ENCODE peak calls at places on chromosome 6, in six cellular contexts. A, L, N, H, J and K are unnamed samples.

GRCh38 chr6:22250486-22250885 is 46.4 kb downstream of the PRL start:
- DNase-seq in A (no peak), L (no peak), N (no peak), H (peak; percentile 41), J (peak; percentile 81), K (peak; percentile 79)

GRCh38 chr6:51753635-51754034 is 333.8 kb downstream of the PKHD1 start:
- DNase-seq in A (no peak), L (no peak), N (no peak), H (peak; percentile 47), J (peak; percentile 73), K (peak; percentile 91)

GRCh38 chr6:132478697-132479096 is 34.2 kb downstream of the STX7 start:
- DNase-seq in A (no peak), L (no peak), N (no peak), H (no peak), J (no peak), K (no peak)

GRCh38 chr6:135250751-135251356 is 69.7 kb downstream of the MYB start:
- DNase-seq in A (no peak), L (no peak), N (no peak), H (peak; percentile 52), J (peak; percentile 82), K (peak; percentile 67)

GRCh38 chr6:132675749-132676148 is 16.8 kb upstream of the TAAR1 start:
- DNase-seq in A (no peak), L (no peak), N (no peak), H (no peak), J (no peak), K (no peak)

GRCh38 chr6:2733324-2733723 is 17.4 kb downstream of the MYLK4 start:
- DNase-seq in A (no peak), L (no peak), N (no peak), H (no peak), J (no peak), K (no peak)

GRCh38 chr6:3997144-3997770 is 81.7 kb downstream of the FAM217A start:
- DNase-seq in A (no peak), L (no peak), N (no peak), H (no peak), J (peak; percentile 52), K (no peak)

GRCh38 chr6:144710207-144710606 is 425.1 kb downstream of the UTRN start:
- DNase-seq in A (no peak), L (peak; percentile 58), N (peak; percentile 61), H (no peak), J (no peak), K (no peak)

GRCh38 chr6:132464538-132465256 is 48.2 kb downstream of the STX7 start:
- DNase-seq in A (no peak), L (peak; percentile 50), N (no peak), H (no peak), J (no peak), K (peak; percentile 43)

GRCh38 chr6:82567621-82568020 is 204.0 kb downstream of the TPBG start:
- DNase-seq in A (no peak), L (no peak), N (no peak), H (no peak), J (no peak), K (no peak)

GRCh38 chr6:134826889-134827737 is 122.8 kb downstream of the ALDH8A1 start:
- DNase-seq in A (no peak), L (no peak), N (no peak), H (no peak), J (no peak), K (no peak)

GRCh38 chr6:114000066-114000465 is 29.1 kb upstream of the HDAC2 start:
- DNase-seq in A (no peak), L (peak; percentile 70), N (no peak), H (no peak), J (no peak), K (no peak)

GRCh38 chr6:124670801-124671200 is 291.4 kb upstream of the RNF217 start:
- DNase-seq in A (no peak), L (no peak), N (no peak), H (no peak), J (no peak), K (no peak)

GRCh38 chr6:11744753-11745152 is 33.9 kb downstream of the ADTRP start:
- DNase-seq in A (no peak), L (no peak), N (peak; percentile 45), H (no peak), J (no peak), K (no peak)

GRCh38 chr6:83199173-83199864 is 6.2 kb downstream of the RWDD2A start:
- DNase-seq in A (no peak), L (no peak), N (peak; percentile 41), H (no peak), J (no peak), K (no peak)

GRCh38 chr6:86563197-86563596 is 374.1 kb upstream of the HTR1E start:
- DNase-seq in A (no peak), L (no peak), N (no peak), H (no peak), J (no peak), K (no peak)

GRCh38 chr6:116215414-116215813 is 38.5 kb downstream of the TSPYL4 start:
- DNase-seq in A (no peak), L (no peak), N (no peak), H (no peak), J (no peak), K (no peak)

GRCh38 chr6:7998103-7998725 is 66.0 kb downstream of the BLOC1S5 start:
- DNase-seq in A (no peak), L (no peak), N (no peak), H (no peak), J (no peak), K (no peak)

GRCh38 chr6:113994934-113995342 is 24.0 kb upstream of the HDAC2 start:
- DNase-seq in A (no peak), L (peak; percentile 87), N (peak; percentile 91), H (no peak), J (peak; percentile 81), K (peak; percentile 78)

GRCh38 chr6:160767019-160767646 is 65.1 kb downstream of the PLG start:
- DNase-seq in A (peak; percentile 9), L (peak; percentile 3), N (peak; percentile 9), H (no peak), J (peak; percentile 87), K (peak; percentile 94)

GRCh38 chr6:21214738-21215448 is 378.7 kb upstream of the SOX4 start:
- DNase-seq in A (no peak), L (no peak), N (no peak), H (no peak), J (no peak), K (no peak)

GRCh38 chr6:124223596-124223995 is 419.9 kb downstream of the NKAIN2 start:
- DNase-seq in A (no peak), L (peak; percentile 76), N (no peak), H (no peak), J (peak; percentile 13), K (no peak)

GRCh38 chr6:130252527-130253237 is 29.9 kb upstream of the SAMD3 start:
- DNase-seq in A (no peak), L (no peak), N (no peak), H (no peak), J (peak; percentile 43), K (no peak)

GRCh38 chr6:38271081-38271480 is 368.6 kb downstream of the BTBD9 start:
- DNase-seq in A (no peak), L (peak; percentile 21), N (no peak), H (no peak), J (no peak), K (no peak)

GRCh38 chr6:155586036-155586557 is 130.5 kb upstream of the NOX3 start:
- DNase-seq in A (no peak), L (no peak), N (no peak), H (no peak), J (no peak), K (no peak)

GRCh38 chr6:163984446-163984936 is 570.0 kb downstream of the QKI start:
- DNase-seq in A (no peak), L (no peak), N (no peak), H (no peak), J (no peak), K (no peak)

GRCh38 chr6:151136141-151136755 is 103.5 kb upstream of the AKAP12 start:
- DNase-seq in A (no peak), L (no peak), N (no peak), H (no peak), J (peak; percentile 29), K (peak; percentile 49)

GRCh38 chr6:116938305-116938704 is 61.3 kb downstream of the RFX6 start:
- DNase-seq in A (no peak), L (no peak), N (no peak), H (no peak), J (no peak), K (no peak)

GRCh38 chr6:43973351-43973750 is 153.9 kb downstream of the MRPL14 start:
- DNase-seq in A (no peak), L (no peak), N (no peak), H (no peak), J (no peak), K (peak; percentile 40)

GRCh38 chr6:17419189-17419575 is 25.8 kb downstream of the CAP2 start:
- DNase-seq in A (no peak), L (no peak), N (no peak), H (no peak), J (no peak), K (no peak)

GRCh38 chr6:17421406-17421805 is 28.0 kb downstream of the CAP2 start:
- DNase-seq in A (no peak), L (no peak), N (no peak), H (no peak), J (no peak), K (peak; percentile 53)

GRCh38 chr6:17418281-17419188 is 25.1 kb downstream of the CAP2 start:
- DNase-seq in A (no peak), L (peak; percentile 36), N (no peak), H (no peak), J (no peak), K (peak; percentile 75)

GRCh38 chr6:17413313-17413750 is 19.9 kb downstream of the CAP2 start:
- DNase-seq in A (no peak), L (peak; percentile 71), N (peak; percentile 10), H (no peak), J (no peak), K (no peak)

GRCh38 chr6:17417817-17418216 is 24.4 kb downstream of the CAP2 start:
- DNase-seq in A (no peak), L (peak; percentile 95), N (no peak), H (no peak), J (peak; percentile 76), K (peak; percentile 91)
- H3K4me3 ChIP-seq in A (no peak overlapping the region), L (peak overlapping the region; percentile 8), N (no peak overlapping the region), H (no peak overlapping the region), J (no peak overlapping the region), K (peak overlapping the region; percentile 71)

GRCh38 chr6:39819676-39820075 is 27.5 kb downstream of the DAAM2 start:
- DNase-seq in A (no peak), L (no peak), N (no peak), H (no peak), J (no peak), K (no peak)
- H3K27ac ChIP-seq in A (no peak overlapping the region), L (no peak overlapping the region), N (no peak overlapping the region), H (no peak overlapping the region), J (no peak overlapping the region), K (no peak overlapping the region)

DNA sequence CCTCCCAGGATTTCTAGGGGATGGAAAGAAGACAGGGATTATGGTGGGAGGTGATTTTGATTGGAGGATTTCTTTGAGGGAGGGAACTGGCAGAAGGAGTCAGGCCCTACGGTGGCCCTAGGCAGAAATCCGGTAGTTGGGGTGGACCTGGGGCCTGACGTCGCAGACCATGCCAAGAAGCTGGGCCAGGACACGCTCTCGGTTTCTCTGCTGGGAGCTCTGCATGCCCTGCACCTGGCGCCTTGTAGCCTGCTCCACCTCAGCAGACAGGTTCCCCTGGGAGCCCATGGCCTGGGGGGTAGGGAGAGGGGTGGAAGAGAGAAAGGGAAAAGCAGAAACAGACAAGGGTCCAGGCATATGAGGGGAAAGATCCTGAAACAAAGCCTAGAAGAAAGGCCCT is 1.1 kb downstream of the ATP6V1G2 start:
- DNase-seq in A (no peak), L (no peak), N (no peak), H (no peak), J (no peak), K (no peak)
- H3K4me1 ChIP-seq in A (peaks cover 36% of the 10 kb centered on the region), L (peaks cover 17% of the 10 kb centered on the region), N (peaks cover 22% of the 10 kb centered on the region), H (peaks cover 1% of the 10 kb centered on the region), J (peaks cover 15% of the 10 kb centered on the region), K (peaks cover 6% of the 10 kb centered on the region)

GRCh38 chr6:140319209-140319608 is 944.8 kb upstream of the CITED2 start:
- DNase-seq in A (no peak), L (peak; percentile 63), N (peak; percentile 24), H (no peak), J (no peak), K (no peak)
- H3K4me3 ChIP-seq in A (no peak overlapping the region), L (peak overlapping the region; percentile 3), N (no peak overlapping the region), H (no peak overlapping the region), J (no peak overlapping the region), K (no peak overlapping the region)